ENCODE peak calls at places on chromosomes 13 and 19, in five cellular contexts. U is IMR-90, Z is H1, S is mesenchymal stem cell, I is neuronal stem cell. K is an unnamed sample.

GRCh38 chr13:37412271-37412683 is 186.3 kb downstream of the POSTN start:
- DNase-seq in S (no peak), U (peak; percentile 74), Z (no peak), I (no peak), K (peak; percentile 23)

GRCh38 chr19:33235269-33235995 is 9.8 kb upstream of the SLC7A10 start:
- DNase-seq in U (peak; percentile 55), I (peak; percentile 78), S (peak; percentile 69), Z (peak; percentile 99), K (peak; percentile 98)

GRCh38 chr19:47630594-47630993 is 21.7 kb downstream of the BICRA start:
- DNase-seq in Z (no peak), U (no peak), I (no peak), S (no peak), K (no peak)

GRCh38 chr19:19464339-19465098 is 50.8 kb downstream of the TSSK6 start:
- DNase-seq in Z (no peak), U (peak; percentile 73), S (peak; percentile 85), I (peak; percentile 57), K (peak; percentile 80)

GRCh38 chr13:35881360-35881759 is 249.8 kb downstream of the DCLK1 start:
- DNase-seq in Z (no peak), S (no peak), I (no peak), U (peak; percentile 39), K (no peak)

GRCh38 chr19:31678421-31678820 is 329.2 kb upstream of the TSHZ3 start:
- DNase-seq in Z (no peak), I (no peak), S (no peak), U (no peak), K (no peak)

GRCh38 chr13:44918323-44919102 is 70.8 kb downstream of the NUFIP1 start:
- DNase-seq in S (peak; percentile 99), I (no peak), Z (peak; percentile 88), U (peak; percentile 97), K (peak; percentile 94)

GRCh38 chr13:82688400-82688999 is 1193.8 kb downstream of the SLITRK1 start:
- DNase-seq in U (peak; percentile 2), S (peak; percentile 36), I (no peak), Z (no peak), K (no peak)

GRCh38 chr19:41886761-41887710 is 4.1 kb downstream of the ARHGEF1 start:
- DNase-seq in S (no peak), U (no peak), I (no peak), Z (no peak), K (no peak)

GRCh38 chr13:40401911-40402776 is 264.3 kb downstream of the FOXO1 start:
- DNase-seq in I (no peak), U (peak; percentile 92), S (peak; percentile 96), Z (no peak), K (peak; percentile 87)

GRCh38 chr19:29805026-29805925 is 6.5 kb upstream of the CCNE1 start:
- DNase-seq in I (no peak), Z (no peak), S (peak; percentile 14), U (peak; percentile 10), K (no peak)

GRCh38 chr19:48999481-49000325 is 6.0 kb downstream of the RUVBL2 start:
- DNase-seq in Z (peak; percentile 88), S (peak; percentile 76), U (peak; percentile 67), I (peak; percentile 65), K (peak; percentile 74)

GRCh38 chr19:10086904-10087256 is 763 bp downstream of the SHFL start:
- DNase-seq in I (no peak), Z (no peak), S (no peak), U (no peak), K (no peak)

GRCh38 chr19:10087296-10088061 is 1.4 kb downstream of the SHFL start:
- DNase-seq in U (no peak), S (no peak), Z (no peak), I (no peak), K (no peak)

GRCh38 chr19:10085641-10086031 is 481 bp upstream of the SHFL start:
- DNase-seq in Z (no peak), U (no peak), S (no peak), I (no peak), K (no peak)

GRCh38 chr19:10084803-10085202 is 1.3 kb upstream of the SHFL start:
- DNase-seq in I (no peak), U (no peak), Z (no peak), S (no peak), K (no peak)

GRCh38 chr19:10086032-10086903 is at the start of gene SHFL:
- DNase-seq in I (peak; percentile 39), S (peak; percentile 71), U (peak; percentile 45), Z (peak; percentile 87), K (no peak)
- H3K4me3 ChIP-seq in I (peak within 1 kb of the TSS; percentile 84), S (peak within 1 kb of the TSS; percentile 95), U (peak within 1 kb of the TSS; percentile 86), Z (peak within 1 kb of the TSS; percentile 81), K (peak within 1 kb of the TSS; percentile 63)

GRCh38 chr13:99133848-99134247 is 66.8 kb upstream of the UBAC2 start:
- DNase-seq in I (no peak), Z (no peak), S (no peak), U (no peak), K (no peak)

GRCh38 chr13:99135591-99135990 is 65.1 kb upstream of the UBAC2 start:
- DNase-seq in S (no peak), Z (no peak), U (no peak), I (no peak), K (no peak)

GRCh38 chr13:99131410-99131809 is 69.2 kb upstream of the UBAC2 start:
- DNase-seq in S (no peak), Z (no peak), U (no peak), I (no peak), K (no peak)

GRCh38 chr13:99132295-99132835 is 68.3 kb upstream of the UBAC2 start:
- DNase-seq in S (no peak), Z (no peak), I (no peak), U (no peak), K (no peak)

GRCh38 chr13:99133230-99133629 is 67.4 kb upstream of the UBAC2 start:
- DNase-seq in Z (no peak), S (no peak), I (no peak), U (no peak), K (no peak)
- H4K91ac ChIP-seq in Z (no peak overlapping the region), S (no peak overlapping the region), I (no peak overlapping the region), U (no peak overlapping the region), K (no peak overlapping the region)

DNA sequence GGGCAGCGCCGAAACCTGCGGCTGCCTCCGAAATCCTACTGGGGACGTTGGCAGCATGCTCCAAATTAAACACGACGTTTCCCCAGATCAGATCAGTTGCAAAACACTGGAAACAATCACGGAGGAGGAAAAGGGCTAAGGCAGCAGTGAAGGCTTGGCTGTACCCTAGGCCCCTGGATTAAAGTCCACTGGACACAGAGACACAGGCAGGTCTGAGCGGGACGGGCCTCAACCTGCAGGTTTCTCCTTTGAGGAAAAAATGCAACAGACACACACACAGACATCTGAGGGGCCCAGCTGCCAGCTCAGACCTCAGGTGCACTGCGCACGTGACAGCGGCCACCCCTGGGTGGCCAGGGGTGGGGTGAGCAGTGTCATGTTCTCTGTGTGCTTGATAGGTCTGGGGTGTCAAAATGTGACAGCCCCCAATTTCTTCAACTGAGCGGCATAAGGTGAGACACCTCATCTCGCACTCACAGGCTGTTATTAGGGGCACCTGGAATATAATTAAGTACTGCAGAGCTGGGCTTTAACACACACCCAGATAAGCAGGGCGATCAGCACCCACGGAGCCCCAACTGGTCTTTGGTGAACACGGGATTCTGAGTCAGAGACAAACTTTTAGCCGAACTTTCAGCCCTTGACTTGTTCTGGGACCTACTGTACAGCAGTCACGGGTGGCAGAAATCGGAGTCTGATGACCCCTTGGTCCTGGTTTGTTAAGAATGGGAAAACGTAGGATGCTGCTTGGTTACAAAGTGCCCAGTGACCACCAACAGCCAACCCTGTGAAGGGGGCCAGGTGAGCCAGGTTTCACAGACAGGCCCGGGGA is 9.3 kb downstream of the SH3GL1 start:
- DNase-seq in I (no peak), S (no peak), Z (no peak), U (no peak), K (peak; percentile 45)
- H3K4me3 ChIP-seq in I (no peak overlapping the region), S (no peak overlapping the region), Z (no peak overlapping the region), U (no peak overlapping the region), K (no peak overlapping the region)

DNA sequence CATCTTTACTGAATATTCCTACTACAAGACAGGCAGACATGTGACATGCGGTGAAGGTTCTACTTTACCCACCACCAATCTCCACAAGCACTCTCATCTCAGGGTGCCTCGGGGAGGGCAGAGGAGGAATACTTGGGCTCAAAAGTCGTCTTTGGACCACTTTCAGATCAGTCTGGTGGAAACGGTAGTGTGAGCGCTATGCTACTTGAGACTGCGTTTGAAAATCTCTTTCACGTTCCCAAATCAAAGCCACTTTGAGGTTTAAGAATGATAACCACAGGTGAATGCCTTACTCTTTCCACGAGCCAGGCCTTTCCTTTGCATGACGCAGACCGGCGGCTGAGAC is 1.5 kb upstream of the SOX1 start:
- DNase-seq in Z (peak; percentile 44), U (no peak), I (no peak), S (no peak), K (no peak)
- H4K91ac ChIP-seq in Z (no peak overlapping the region), U (no peak overlapping the region), I (no peak overlapping the region), S (no peak overlapping the region), K (no peak overlapping the region)

GRCh38 chr13:23322353-23323336 is 110.9 kb downstream of the SACS start:
- DNase-seq in S (no peak), Z (no peak), U (peak; percentile 6), I (no peak), K (no peak)

GRCh38 chr13:23323946-23324709 is 109.4 kb downstream of the SACS start:
- DNase-seq in U (peak; percentile 32), I (no peak), Z (no peak), S (no peak), K (no peak)

GRCh38 chr13:23319915-23320224 is 113.6 kb downstream of the SACS start:
- DNase-seq in I (no peak), S (no peak), U (no peak), Z (no peak), K (no peak)

GRCh38 chr13:23321534-23322241 is 111.8 kb downstream of the SACS start:
- DNase-seq in U (peak; percentile 94), I (no peak), S (peak; percentile 93), Z (no peak), K (peak; percentile 62)

DNA sequence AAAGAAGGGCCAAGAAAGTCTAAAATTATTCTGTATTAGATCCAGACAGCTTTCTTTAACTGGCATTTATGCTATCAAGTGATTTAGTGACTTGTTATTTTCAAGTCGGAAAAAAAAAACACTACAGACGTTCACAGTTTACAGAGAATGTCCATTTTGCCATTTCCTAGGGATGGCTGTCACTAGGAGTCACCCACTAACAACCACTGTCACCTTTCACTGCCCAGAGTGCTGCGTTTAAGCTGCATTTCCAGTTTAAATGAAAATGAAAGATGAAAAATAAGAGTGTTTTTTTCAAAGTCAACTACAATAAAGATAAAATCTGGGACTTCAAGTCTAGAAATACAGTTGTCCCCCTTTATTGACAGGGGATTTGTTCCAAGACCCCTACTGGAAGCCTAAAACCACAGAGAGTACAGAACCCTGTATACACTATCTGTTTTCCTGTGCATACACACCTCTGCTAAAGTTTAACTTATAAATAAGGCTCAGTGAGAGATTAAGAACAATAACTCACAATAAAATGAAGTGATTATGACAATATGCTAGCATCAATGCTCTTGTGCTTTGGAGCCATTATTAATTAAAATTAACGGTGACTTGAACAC is 112.5 kb downstream of the SACS start:
- DNase-seq in I (no peak), S (peak; percentile 17), U (no peak), Z (no peak), K (no peak)
- H3K4me3 ChIP-seq in I (no peak overlapping the region), S (no peak overlapping the region), U (no peak overlapping the region), Z (no peak overlapping the region), K (no peak overlapping the region)

GRCh38 chr19:6056801-6057650 is 53.3 kb downstream of the RFX2 start:
- DNase-seq in S (peak; percentile 98), U (peak; percentile 91), I (no peak), Z (no peak), K (peak; percentile 99)
- H4K91ac ChIP-seq in S (no peak overlapping the region), U (peak overlapping the region; percentile 49), I (no peak overlapping the region), Z (no peak overlapping the region), K (no peak overlapping the region)

K was measured in trophoblast cell.